ENCODE peak calls at places on chromosomes 5 and 9, in four cellular contexts. C, J, N and V are unnamed samples.

GRCh38 chr9:97038551-97038908 is 412 bp downstream of the CTSV start:
- DNase-seq in C (no peak), J (no peak), N (no peak), V (no peak)

GRCh38 chr5:69497006-69497520 is 4.5 kb downstream of the OCLN start:
- DNase-seq in C (no peak), J (no peak), N (no peak), V (no peak)

GRCh38 chr5:152634596-152634995 is 229.5 kb upstream of the NMUR2 start:
- DNase-seq in C (no peak), J (no peak), N (no peak), V (no peak)

GRCh38 chr5:18395126-18396110 is 761.2 kb downstream of the TAF11L14 start:
- DNase-seq in C (no peak), J (no peak), N (no peak), V (no peak)

GRCh38 chr9:89313842-89314241 is 2.8 kb downstream of the CKS2 start:
- DNase-seq in C (no peak), J (no peak), N (no peak), V (no peak)

GRCh38 chr5:40321514-40321913 is 358.2 kb upstream of the PTGER4 start:
- DNase-seq in C (no peak), J (no peak), N (no peak), V (no peak)

GRCh38 chr5:132262882-132263547 is 5.5 kb downstream of the PDLIM4 start:
- DNase-seq in C (no peak), J (no peak), N (no peak), V (no peak)

GRCh38 chr5:159963967-159964366 is 45.0 kb upstream of the TTC1 start:
- DNase-seq in C (no peak), J (peak), N (no peak), V (no peak)

GRCh38 chr9:70564464-70565190 is 150.2 kb upstream of the KLF9 start:
- DNase-seq in C (no peak), J (no peak), N (no peak), V (no peak)